ENCODE peak calls at places on chromosomes 5 and 9, in six cellular contexts. K is gastrocnemius medialis; A is fibroblast of lung; M is cardiac muscle cell; I is GM23338; J is CD4-positive, CD25-positive, alpha-beta regulatory T cell. V is an unnamed sample.

GRCh38 chr9:103804077-103804735 is 289.9 kb upstream of the SMC2 start:
- DNase-seq in I (no peak), A (no peak), M (peak; percentile 21), J (no peak), K (no peak), V (no peak)

GRCh38 chr9:613771-614347 is 227.6 kb upstream of the DMRT1 start:
- DNase-seq in J (peak; percentile 27), K (peak; percentile 80), A (peak; percentile 92), I (peak; percentile 83), M (peak; percentile 90), V (peak; percentile 29)

GRCh38 chr5:112417931-112418358 is 1.1 kb downstream of the EPB41L4A start:
- DNase-seq in K (no peak), J (no peak), A (no peak), I (peak; percentile 57), M (peak; percentile 57), V (no peak)

GRCh38 chr5:71748360-71748759 is 29.3 kb downstream of the CARTPT start:
- DNase-seq in A (no peak), K (no peak), J (no peak), M (no peak), I (no peak), V (no peak)

GRCh38 chr5:172719211-172719610 is 51.8 kb downstream of the DUSP1 start:
- DNase-seq in K (no peak), I (no peak), M (no peak), A (no peak), J (no peak), V (no peak)

GRCh38 chr9:1235650-1236401 is 185.7 kb downstream of the DMRT2 start:
- DNase-seq in I (no peak), K (no peak), M (peak; percentile 7), J (no peak), A (peak; percentile 13), V (no peak)

GRCh38 chr5:39760385-39761198 is 335.8 kb upstream of the DAB2 start:
- DNase-seq in J (no peak), I (no peak), K (peak; percentile 49), A (peak; percentile 97), M (peak; percentile 97), V (no peak)

GRCh38 chr5:56543431-56544385 is 271.6 kb upstream of the MAP3K1 start:
- DNase-seq in I (no peak), K (no peak), M (peak; percentile 24), J (no peak), A (peak; percentile 21), V (no peak)

GRCh38 chr5:40486437-40487270 is 193.1 kb upstream of the PTGER4 start:
- DNase-seq in A (no peak), K (no peak), I (no peak), M (no peak), J (peak; percentile 67), V (no peak)

GRCh38 chr9:31848505-31849285 is 535.7 kb upstream of the ACO1 start:
- DNase-seq in A (no peak), K (no peak), I (peak; percentile 23), J (no peak), M (no peak), V (no peak)

GRCh38 chr5:176536902-176537607 is at the start of gene RNF44:
- DNase-seq in J (peak; percentile 99), A (peak; percentile 98), K (peak; percentile 98), I (peak; percentile 98), M (peak; percentile 99), V (peak; percentile 98)

GRCh38 chr5:176537608-176538504 is 654 bp upstream of the RNF44 start:
- DNase-seq in A (peak; percentile 100), K (peak; percentile 100), I (peak; percentile 99), M (peak; percentile 100), J (peak; percentile 98), V (peak; percentile 97)

GRCh38 chr5:176540476-176540899 is 3.3 kb upstream of the RNF44 start:
- DNase-seq in K (no peak), A (peak; percentile 47), I (no peak), M (no peak), J (no peak), V (no peak)

GRCh38 chr5:176538985-176539384 is 1.8 kb upstream of the RNF44 start:
- DNase-seq in K (no peak), A (no peak), M (no peak), I (no peak), J (no peak), V (no peak)

DNA sequence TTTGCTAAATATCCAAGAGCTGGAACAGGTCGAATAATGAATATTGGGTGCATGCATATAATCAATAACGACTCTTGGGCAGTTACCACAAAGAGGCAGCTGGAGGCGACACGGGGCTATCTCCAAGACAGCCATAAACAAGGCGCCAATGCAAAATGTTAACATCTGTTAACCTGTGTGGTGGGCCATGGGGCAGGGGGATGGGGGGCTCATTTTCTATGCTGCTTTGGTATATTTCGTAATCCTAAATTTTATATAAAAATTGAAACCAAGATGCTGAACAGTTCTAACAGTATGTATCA is 1.3 kb upstream of the RNF44 start:
- DNase-seq in A (no peak), J (no peak), M (no peak), K (no peak), I (peak; percentile 64), V (no peak)
- H3K27ac ChIP-seq in A (no peak overlapping the region), J (peak overlapping the region; percentile 100), M (peak overlapping the region; percentile 98), K (peak overlapping the region; percentile 99), I (peak overlapping the region; percentile 93), V (no peak overlapping the region)

GRCh38 chr9:129888809-129889460 is 53.7 kb downstream of the USP20 start:
- DNase-seq in I (no peak), J (no peak), M (no peak), A (no peak), K (no peak), V (no peak)

GRCh38 chr9:129887210-129888084 is 52.2 kb downstream of the USP20 start:
- DNase-seq in A (peak; percentile 58), I (no peak), K (no peak), J (peak; percentile 86), M (peak; percentile 74), V (peak; percentile 15)

GRCh38 chr9:129889461-129889935 is 54.2 kb downstream of the USP20 start:
- DNase-seq in I (peak; percentile 87), J (peak; percentile 37), K (no peak), A (no peak), M (no peak), V (no peak)

GRCh38 chr9:129886226-129887174 is 51.2 kb downstream of the USP20 start:
- DNase-seq in I (no peak), J (peak; percentile 77), A (no peak), M (peak; percentile 30), K (no peak), V (no peak)

GRCh38 chr9:129888085-129888808 is 53.0 kb downstream of the USP20 start:
- DNase-seq in I (no peak), K (peak; percentile 39), J (peak; percentile 96), M (no peak), A (no peak), V (no peak)
- H3K27ac ChIP-seq in I (peak overlapping the region; percentile 30), K (peak overlapping the region; percentile 68), J (peak overlapping the region; percentile 99), M (no peak overlapping the region), A (no peak overlapping the region), V (peak overlapping the region; percentile 39)

DNA sequence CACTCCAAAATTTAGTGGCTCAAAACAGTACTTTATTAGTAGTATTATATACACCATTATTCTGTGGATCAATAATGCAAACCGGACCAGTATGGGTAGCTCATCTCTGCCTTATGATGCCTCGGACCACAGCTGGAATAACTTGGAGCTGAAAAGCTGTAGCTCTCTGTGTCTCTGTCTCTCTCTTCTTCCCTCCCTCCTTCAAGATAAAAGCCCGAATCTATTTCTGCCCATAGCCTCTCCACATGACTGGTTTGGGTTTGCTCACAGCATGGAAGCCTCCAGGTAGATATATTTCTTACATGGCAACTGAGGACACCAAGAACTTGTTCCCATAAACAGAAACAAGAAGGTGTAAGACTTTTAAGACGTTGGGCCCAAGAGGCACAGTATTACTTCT is 147.5 kb upstream of the TBCA start:
- DNase-seq in I (no peak), M (no peak), A (no peak), K (no peak), J (no peak), V (no peak)
- H3K27ac ChIP-seq in I (no peak overlapping the region), M (no peak overlapping the region), A (no peak overlapping the region), K (no peak overlapping the region), J (no peak overlapping the region), V (no peak overlapping the region)

GRCh38 chr9:135165756-135166519 is 78.5 kb downstream of the OLFM1 start:
- DNase-seq in I (no peak), M (no peak), A (no peak), J (no peak), K (no peak), V (no peak)

GRCh38 chr9:135164036-135164435 is 76.6 kb downstream of the OLFM1 start:
- DNase-seq in J (no peak), I (no peak), M (no peak), A (no peak), K (no peak), V (no peak)

GRCh38 chr9:135166566-135166965 is 79.1 kb downstream of the OLFM1 start:
- DNase-seq in I (no peak), A (no peak), J (no peak), M (no peak), K (no peak), V (no peak)

GRCh38 chr9:135163023-135163780 is 75.7 kb downstream of the OLFM1 start:
- DNase-seq in I (no peak), J (no peak), A (no peak), K (no peak), M (no peak), V (no peak)

GRCh38 chr9:135165003-135165711 is 77.7 kb downstream of the OLFM1 start:
- DNase-seq in J (no peak), A (no peak), I (no peak), K (no peak), M (no peak), V (no peak)
- H3K27ac ChIP-seq in J (no peak overlapping the region), A (no peak overlapping the region), I (no peak overlapping the region), K (no peak overlapping the region), M (no peak overlapping the region), V (no peak overlapping the region)

GRCh38 chr5:9187614-9188013 is 358.3 kb downstream of the SEMA5A start:
- DNase-seq in M (no peak), I (no peak), K (no peak), A (no peak), J (no peak), V (no peak)

GRCh38 chr5:9188131-9188530 is 357.7 kb downstream of the SEMA5A start:
- DNase-seq in I (no peak), M (peak; percentile 44), J (no peak), A (peak; percentile 89), K (no peak), V (no peak)

GRCh38 chr5:9183989-9184388 is 361.9 kb downstream of the SEMA5A start:
- DNase-seq in K (no peak), A (no peak), M (no peak), J (no peak), I (no peak), V (no peak)

GRCh38 chr5:9183306-9183705 is 362.6 kb downstream of the SEMA5A start:
- DNase-seq in A (no peak), J (no peak), K (no peak), M (no peak), I (no peak), V (no peak)

GRCh38 chr5:9186069-9186468 is 359.8 kb downstream of the SEMA5A start:
- DNase-seq in K (no peak), A (no peak), I (no peak), M (no peak), J (no peak), V (no peak)
- H3K27ac ChIP-seq in K (no peak overlapping the region), A (no peak overlapping the region), I (no peak overlapping the region), M (no peak overlapping the region), J (no peak overlapping the region), V (no peak overlapping the region)

V was measured in substantia nigra.